ENCODE peak calls at places on chromosome 15, in five cellular contexts. X is A549, A is HCT116, B is K562, U is H1. F is an unnamed sample.

GRCh38 chr15:51757463-51757862 is 6.1 kb downstream of the TMOD2 start:
- DNase-seq in X (no peak), A (no peak), B (no peak), U (no peak), F (no peak)

GRCh38 chr15:59703979-59704796 is 15.1 kb upstream of the BNIP2 start:
- DNase-seq in X (peak; percentile 53), A (no peak), B (no peak), U (no peak), F (no peak)

GRCh38 chr15:47857384-47858168 is 140.3 kb downstream of the SEMA6D start:
- DNase-seq in X (no peak), A (no peak), B (no peak), U (no peak), F (no peak)

GRCh38 chr15:59791079-59791478 is 102.0 kb upstream of the BNIP2 start:
- DNase-seq in X (no peak), A (no peak), B (no peak), U (no peak), F (no peak)

GRCh38 chr15:51267047-51267713 is 71.2 kb downstream of the CYP19A1 start:
- DNase-seq in X (no peak), A (no peak), B (no peak), U (peak; percentile 59), F (peak; percentile 46)

GRCh38 chr15:44136991-44137477 is 58.0 kb downstream of the FRMD5 start:
- DNase-seq in X (no peak), A (no peak), B (no peak), U (no peak), F (no peak)

GRCh38 chr15:74854453-74854852 is 11.5 kb upstream of the ULK3 start:
- DNase-seq in X (no peak), A (no peak), B (no peak), U (no peak), F (no peak)

GRCh38 chr15:68479406-68479805 is 47.4 kb upstream of the ITGA11 start:
- DNase-seq in X (no peak), A (no peak), B (no peak), U (no peak), F (no peak)

GRCh38 chr15:75171408-75171807 is 30.3 kb upstream of the C15orf39 start:
- DNase-seq in X (no peak), A (no peak), B (no peak), U (no peak), F (no peak)

GRCh38 chr15:81480645-81481053 is 106.6 kb upstream of the TMC3 start:
- DNase-seq in X (peak; percentile 61), A (peak; percentile 24), B (peak; percentile 36), U (peak; percentile 54), F (peak; percentile 40)

GRCh38 chr15:22904736-22905135 is 66.3 kb downstream of the NIPA2 start:
- DNase-seq in X (no peak), A (no peak), B (no peak), U (no peak), F (no peak)

GRCh38 chr15:68097029-68097428 is 42.9 kb downstream of the PIAS1 start:
- DNase-seq in X (peak; percentile 48), A (no peak), B (no peak), U (no peak), F (no peak)

GRCh38 chr15:77138167-77138522 is 67.2 kb upstream of the TSPAN3 start:
- DNase-seq in X (no peak), A (no peak), B (no peak), U (no peak), F (no peak)

GRCh38 chr15:59185725-59186124 is 20.9 kb upstream of the LDHAL6B start:
- DNase-seq in X (peak; percentile 36), A (no peak), B (no peak), U (no peak), F (no peak)

GRCh38 chr15:92653836-92654524 is 1.6 kb downstream of the FAM174B start:
- DNase-seq in X (peak; percentile 55), A (no peak), B (no peak), U (peak; percentile 45), F (peak; percentile 60)

GRCh38 chr15:41824062-41824745 is 3.7 kb upstream of the JMJD7 start:
- DNase-seq in X (no peak), A (no peak), B (no peak), U (no peak), F (no peak)

GRCh38 chr15:67720556-67721175 is 104.6 kb upstream of the SKOR1 start:
- DNase-seq in X (no peak), A (no peak), B (no peak), U (no peak), F (no peak)

GRCh38 chr15:74976159-74976558 is 19.2 kb upstream of the SCAMP5 start:
- DNase-seq in X (no peak), A (no peak), B (no peak), U (no peak), F (no peak)

GRCh38 chr15:78685925-78686324 is 44.9 kb upstream of the CHRNB4 start:
- DNase-seq in X (no peak), A (no peak), B (no peak), U (peak; percentile 33), F (no peak)

GRCh38 chr15:60916674-60917468 is 312.2 kb downstream of the RORA start:
- DNase-seq in X (peak; percentile 80), A (peak; percentile 48), B (peak; percentile 58), U (peak; percentile 87), F (peak; percentile 73)

GRCh38 chr15:88635343-88635742 is 3.5 kb upstream of the ISG20 start:
- DNase-seq in X (no peak), A (no peak), B (no peak), U (no peak), F (no peak)

GRCh38 chr15:88636654-88637053 is 2.2 kb upstream of the ISG20 start:
- DNase-seq in X (no peak), A (no peak), B (no peak), U (no peak), F (no peak)

GRCh38 chr15:88636039-88636438 is 2.8 kb upstream of the ISG20 start:
- DNase-seq in X (peak; percentile 52), A (peak; percentile 69), B (no peak), U (peak; percentile 59), F (no peak)

GRCh38 chr15:88631464-88632028 is 7.3 kb upstream of the ISG20 start:
- DNase-seq in X (no peak), A (no peak), B (no peak), U (no peak), F (no peak)

GRCh38 chr15:88634449-88634848 is 4.4 kb upstream of the ISG20 start:
- DNase-seq in X (no peak), A (no peak), B (no peak), U (no peak), F (no peak)
- TF ChIP-seq MAX in X (no peak), A (no peak), B (no peak), U (no peak), F (no peak)

GRCh38 chr15:82918162-82918561 is 34.4 kb downstream of the HOMER2 start:
- DNase-seq in X (no peak), A (no peak), B (no peak), U (no peak), F (no peak)

GRCh38 chr15:82921242-82921641 is 31.3 kb downstream of the HOMER2 start:
- DNase-seq in X (no peak), A (no peak), B (no peak), U (no peak), F (no peak)

GRCh38 chr15:82918607-82919230 is 33.8 kb downstream of the HOMER2 start:
- DNase-seq in X (no peak), A (no peak), B (no peak), U (no peak), F (no peak)

GRCh38 chr15:82917252-82917651 is 35.3 kb downstream of the HOMER2 start:
- DNase-seq in X (no peak), A (no peak), B (no peak), U (no peak), F (no peak)

DNA sequence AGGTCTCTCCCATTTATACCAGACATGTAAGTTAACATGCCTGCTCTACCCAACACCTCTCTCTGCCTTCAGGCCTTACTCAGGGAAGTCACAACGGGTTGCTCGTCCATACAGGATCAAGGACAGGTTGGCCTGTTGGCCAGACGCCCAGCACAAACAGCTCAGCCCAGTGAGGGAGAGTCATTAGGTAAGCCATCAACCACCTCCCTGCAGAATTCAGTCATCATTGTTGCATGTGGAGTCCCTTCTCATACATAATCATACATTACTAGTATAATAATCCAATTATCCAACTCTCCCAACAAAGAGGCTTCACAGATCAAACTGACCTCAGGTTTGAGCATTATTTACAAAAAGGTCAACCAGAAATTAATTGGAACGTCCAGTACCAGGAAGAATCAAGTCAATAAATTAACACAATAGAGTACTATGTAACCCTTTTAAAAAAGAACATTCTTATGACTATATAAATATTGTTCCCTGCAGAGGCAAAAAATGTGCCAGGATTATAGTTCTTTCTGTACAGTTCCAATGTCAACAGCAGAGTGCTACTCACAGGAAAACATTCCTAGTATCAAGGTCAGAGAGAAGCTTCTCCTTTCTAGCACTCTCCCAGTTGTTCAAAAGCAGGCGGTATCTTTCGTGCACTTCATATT is 33.2 kb downstream of the HOMER2 start:
- DNase-seq in X (peak; percentile 23), A (no peak), B (no peak), U (no peak), F (no peak)
- TF ChIP-seq RAD21 in X (no peak), A (no peak), B (no peak), U (no peak), F (no peak)

DNA sequence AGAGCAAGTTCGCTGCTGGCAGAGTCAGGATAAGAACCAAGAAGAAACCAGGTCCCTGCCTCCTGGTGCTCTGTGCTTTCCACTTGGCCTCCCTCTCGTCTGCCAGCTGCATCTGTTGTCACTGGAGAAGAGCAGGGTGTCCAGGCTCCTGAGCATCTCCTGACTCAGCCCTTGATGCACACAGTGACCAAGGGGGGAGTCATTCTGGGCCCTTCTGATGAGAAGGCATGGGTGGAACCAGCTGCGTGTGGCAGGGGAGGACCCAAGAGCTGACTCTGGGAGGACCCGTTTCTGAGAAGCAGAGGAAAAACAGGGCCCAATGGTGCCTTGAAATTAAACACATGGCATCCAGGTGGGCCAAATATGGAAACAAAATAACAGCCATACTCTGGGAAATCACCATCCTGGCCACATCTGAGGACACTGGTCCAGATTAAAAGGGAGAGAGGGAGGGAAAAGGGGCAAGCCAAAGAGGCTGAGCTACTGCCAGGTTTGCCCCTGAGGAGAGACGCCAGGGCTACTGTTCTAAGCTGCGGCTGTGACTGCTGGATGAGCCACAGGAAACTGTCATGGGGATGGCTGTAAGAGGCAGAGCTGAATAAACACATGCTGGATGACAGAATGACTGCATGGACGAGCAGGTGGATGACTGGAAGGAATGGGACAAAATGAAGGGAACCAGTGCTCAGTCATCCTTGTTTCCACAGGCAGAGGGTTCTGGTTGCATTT is 58.1 kb upstream of the CA12 start:
- DNase-seq in X (no peak), A (no peak), B (no peak), U (no peak), F (no peak)
- TF ChIP-seq MAX in X (no peak), A (no peak), B (no peak), U (no peak), F (no peak)

DNA sequence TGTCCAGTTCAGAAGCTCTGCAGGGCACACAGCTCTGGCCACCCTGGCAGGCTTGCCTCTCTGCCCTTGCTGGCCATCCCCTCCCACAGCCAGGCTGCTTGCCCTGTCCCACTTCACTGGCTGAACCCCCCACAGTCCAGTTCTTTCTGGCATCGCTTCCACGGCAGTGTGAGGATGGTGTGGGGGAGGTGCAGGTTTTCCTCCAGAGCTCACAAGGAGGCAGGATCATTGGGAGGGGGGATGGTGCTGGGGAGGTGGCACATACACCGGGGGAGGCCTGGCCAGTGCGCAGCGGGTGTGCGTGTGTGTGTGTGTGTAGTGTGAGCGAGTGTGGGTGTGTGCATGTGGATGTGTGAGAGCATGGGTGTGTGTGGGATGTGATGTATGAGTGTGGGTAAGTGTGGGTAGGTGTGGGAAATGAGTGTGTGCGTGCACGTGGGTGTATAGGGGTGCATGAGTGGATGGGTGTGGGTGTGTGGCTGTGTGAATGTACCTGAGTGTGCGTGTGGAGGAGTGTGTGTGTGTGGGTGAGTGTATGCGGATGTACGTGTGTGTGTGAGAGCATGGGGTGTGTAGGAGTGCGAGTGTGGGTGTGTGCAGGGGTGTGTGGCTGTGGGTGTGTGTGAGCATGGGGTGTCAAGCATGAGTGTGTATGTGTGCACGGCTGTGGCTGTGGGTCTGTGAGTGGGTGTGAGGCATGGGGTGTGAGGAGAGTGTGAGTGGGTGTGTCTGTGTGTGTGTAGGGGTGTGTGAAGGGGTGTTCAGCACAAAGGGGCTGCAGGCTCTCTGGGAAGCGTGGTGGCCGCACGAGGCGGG is 155.1 kb downstream of the NSMCE3 start:
- DNase-seq in X (no peak), A (no peak), B (no peak), U (no peak), F (no peak)
- TF ChIP-seq RAD21 in X (no peak), A (no peak), B (no peak), U (no peak), F (no peak)